ENCODE peak calls at places on chromosomes 4 and X, in ten cellular contexts. F is ELF-1; J is nucleus accumbens; S is AG20443; E is iris pigment epithelial cell; M is cerebellar cortex; C is fibroblast of lung; Y is activated T-helper 9 cell treated with anti-CD3 and anti-CD28 coated beads, Interleukin-2, amount 50 U/mL, for 16 hours; P is fibroblast of gingiva; D is D341Med. T is an unnamed sample.

GRCh38 chrX:104098919-104099318 is 13.4 kb upstream of the ZCCHC18 start:
- DNase-seq in S (no peak), E (no peak), P (no peak), D (no peak), C (no peak), M (no peak), Y (no peak), J (no peak), F (no peak), T (no peak)

GRCh38 chrX:45774961-45775360 is 574.3 kb upstream of the DIPK2B start:
- DNase-seq in M (no peak), C (peak), F (no peak), E (peak), S (peak), Y (no peak), D (no peak), P (peak), J (no peak), T (no peak)

GRCh38 chr4:54146139-54146538 is 46.2 kb downstream of the GSX2 start:
- DNase-seq in M (no peak), J (no peak), D (no peak), Y (no peak), C (no peak), S (no peak), E (no peak), F (no peak), P (no peak), T (peak)

GRCh38 chr4:132564920-132565319 is 584.2 kb upstream of the PCDH10 start:
- DNase-seq in C (no peak), D (no peak), E (no peak), M (peak), Y (no peak), S (no peak), J (no peak), P (no peak), F (peak), T (peak)

GRCh38 chrX:16120431-16120830 is 2.9 kb upstream of the GRPR start:
- DNase-seq in P (no peak), F (no peak), Y (no peak), J (no peak), S (no peak), D (no peak), C (no peak), E (no peak), M (no peak), T (no peak)

GRCh38 chrX:112643721-112644120 is 36.0 kb downstream of the LHFPL1 start:
- DNase-seq in Y (no peak), P (no peak), S (no peak), J (no peak), M (no peak), E (no peak), F (no peak), D (no peak), C (no peak), T (no peak)

GRCh38 chr4:136078971-136079370 is 1453.3 kb downstream of the PCDH18 start:
- DNase-seq in M (no peak), D (no peak), P (peak), C (peak), S (no peak), F (no peak), Y (no peak), E (peak), J (no peak), T (no peak)

GRCh38 chr4:3531306-3531886 is 826 bp downstream of the LRPAP1 start:
- DNase-seq in M (peak), C (peak), J (no peak), P (no peak), F (peak), D (no peak), Y (no peak), S (no peak), E (peak), T (no peak)

GRCh38 chr4:20506827-20507226 is 193.4 kb upstream of the PACRGL start:
- DNase-seq in Y (no peak), D (no peak), S (peak), C (peak), P (peak), M (no peak), E (peak), J (no peak), F (no peak), T (no peak)

GRCh38 chr4:139872274-139872673 is 206.7 kb downstream of the MGST2 start:
- DNase-seq in J (no peak), F (no peak), P (peak), M (no peak), D (no peak), Y (no peak), C (peak), S (peak), E (peak), T (no peak)

GRCh38 chr4:183563874-183564273 is 59.0 kb downstream of the ING2 start:
- DNase-seq in Y (no peak), D (no peak), F (no peak), S (peak), P (no peak), M (no peak), C (peak), J (no peak), E (peak), T (no peak)

GRCh38 chr4:119559044-119559647 is 69.5 kb downstream of the PDE5A start:
- DNase-seq in P (peak), F (no peak), M (peak), E (peak), D (peak), Y (no peak), S (peak), J (no peak), C (peak), T (peak)

T was measured in LNCaP clone FGC.